ENCODE peak calls at places on chromosome 21, in five cellular contexts. Z is activated gamma-delta T cell treated with anti-CD3 and anti-CD28 coated beads, Interleukin-2, amount 50 U/mL, for 16 hours; M is stromal cell of bone marrow; H is NCI-H748 treated with DMSO at 0.1 percent for 48 hours; K is hepatic stellate cell. N is an unnamed sample.

GRCh38 chr21:44285547-44285992 is at the start of gene AIRE:
- DNase-seq in M (no peak), Z (no peak), H (no peak), K (peak; percentile 81), N (no peak)

GRCh38 chr21:15520811-15521643 is 208.8 kb upstream of the USP25 start:
- DNase-seq in K (peak; percentile 2), Z (no peak), M (no peak), H (no peak), N (peak; percentile 3)

GRCh38 chr21:15140321-15141019 is 75.7 kb upstream of the NRIP1 start:
- DNase-seq in K (no peak), Z (no peak), M (no peak), H (no peak), N (no peak)

GRCh38 chr21:38796426-38796825 is 9.3 kb upstream of the ETS2 start:
- DNase-seq in M (no peak), K (no peak), H (no peak), Z (no peak), N (no peak)

GRCh38 chr21:18840239-18840638 is 436.7 kb upstream of the TMPRSS15 start:
- DNase-seq in H (no peak), K (no peak), M (no peak), Z (no peak), N (no peak)

GRCh38 chr21:14830307-14830706 is 234.5 kb downstream of the NRIP1 start:
- DNase-seq in M (no peak), Z (no peak), H (no peak), K (no peak), N (no peak)

GRCh38 chr21:17858764-17859163 is 39.6 kb upstream of the C21orf91 start:
- DNase-seq in M (peak; percentile 2), H (no peak), Z (no peak), K (no peak), N (no peak)

GRCh38 chr21:35198004-35198403 is 148.9 kb upstream of the RUNX1 start:
- DNase-seq in Z (no peak), M (peak; percentile 97), H (no peak), K (peak; percentile 36), N (peak; percentile 77)

GRCh38 chr21:34279883-34280282 is 83.9 kb upstream of the KCNE2 start:
- DNase-seq in H (no peak), K (no peak), Z (no peak), M (no peak), N (no peak)

GRCh38 chr21:25385912-25386474 is 221.3 kb downstream of the MRPL39 start:
- DNase-seq in K (peak; percentile 17), M (peak; percentile 49), Z (no peak), H (peak; percentile 88), N (peak; percentile 38)

GRCh38 chr21:15208787-15209186 is 144.0 kb upstream of the NRIP1 start:
- DNase-seq in M (no peak), K (no peak), Z (no peak), H (no peak), N (no peak)

GRCh38 chr21:35395728-35396127 is 346.6 kb upstream of the RUNX1 start:
- DNase-seq in M (no peak), Z (no peak), K (peak; percentile 31), H (no peak), N (no peak)

GRCh38 chr21:38875694-38876492 is 70.2 kb downstream of the ETS2 start:
- DNase-seq in H (no peak), Z (no peak), K (no peak), M (no peak), N (no peak)

GRCh38 chr21:43956667-43957030 is 55.5 kb upstream of the TRAPPC10 start:
- DNase-seq in M (no peak), H (no peak), K (no peak), Z (no peak), N (no peak)

GRCh38 chr21:43332872-43333300 is 94.0 kb downstream of the SIK1 start:
- DNase-seq in K (no peak), M (no peak), Z (no peak), H (no peak), N (no peak)

GRCh38 chr21:37710555-37711293 is 205.5 kb downstream of the KCNJ6 start:
- DNase-seq in Z (no peak), H (peak; percentile 64), M (no peak), K (peak; percentile 17), N (no peak)

GRCh38 chr21:26148071-26148470 is 22.5 kb downstream of the APP start:
- DNase-seq in K (peak; percentile 55), M (no peak), Z (no peak), H (no peak), N (no peak)

GRCh38 chr21:15552914-15553491 is 176.8 kb upstream of the USP25 start:
- DNase-seq in Z (no peak), K (no peak), H (no peak), M (peak; percentile 28), N (peak; percentile 7)

GRCh38 chr21:34673006-34673405 is 4.2 kb downstream of the CLIC6 start:
- DNase-seq in K (no peak), H (no peak), Z (no peak), M (no peak), N (no peak)

GRCh38 chr21:15332572-15332971 is 267.8 kb upstream of the NRIP1 start:
- DNase-seq in H (no peak), Z (no peak), M (no peak), K (no peak), N (no peak)

GRCh38 chr21:44423941-44424607 is 31.2 kb upstream of the LRRC3 start:
- DNase-seq in H (no peak), Z (no peak), M (no peak), K (no peak), N (no peak)

GRCh38 chr21:27564684-27565280 is 597.9 kb upstream of the ADAMTS5 start:
- DNase-seq in M (no peak), K (peak; percentile 18), Z (no peak), H (no peak), N (no peak)

GRCh38 chr21:32585042-32585710 is at the start of gene TCP10L:
- DNase-seq in K (no peak), H (no peak), Z (no peak), M (no peak), N (no peak)

GRCh38 chr21:42227909-42228708 is 9.2 kb downstream of the ABCG1 start:
- DNase-seq in K (peak; percentile 72), Z (peak; percentile 88), M (peak; percentile 74), H (no peak), N (peak; percentile 28)

N was measured in GM04504.